ENCODE peak calls at places on chromosomes 13 and 19, in six cellular contexts. U, Z, L, O, T and Y are unnamed samples.

GRCh38 chr19:3176715-3177501 is 1.7 kb upstream of the S1PR4 start:
- DNase-seq in U (no peak), O (peak), Z (no peak), T (peak), L (peak), Y (peak)

GRCh38 chr13:77056382-77056781 is 29.4 kb upstream of the FBXL3 start:
- DNase-seq in O (no peak), U (no peak), T (no peak), Z (no peak), L (peak), Y (no peak)

GRCh38 chr13:75170321-75170720 is 311.6 kb downstream of the TBC1D4 start:
- DNase-seq in Z (no peak), T (no peak), U (no peak), L (no peak), O (no peak), Y (no peak)

GRCh38 chr13:19587635-19588300 is 26.4 kb upstream of the TPTE2 start:
- DNase-seq in U (no peak), T (peak), O (peak), Z (no peak), L (peak), Y (no peak)

GRCh38 chr13:29081036-29081435 is 260.9 kb downstream of the MTUS2 start:
- DNase-seq in L (no peak), Z (no peak), T (peak), U (no peak), O (no peak), Y (no peak)

GRCh38 chr19:46603752-46604241 is 2.7 kb downstream of the CALM3 start:
- DNase-seq in T (no peak), Z (no peak), L (no peak), U (no peak), O (no peak), Y (no peak)

GRCh38 chr19:50242586-50242985 is 39.2 kb downstream of the MYH14 start:
- DNase-seq in U (no peak), Z (no peak), T (no peak), L (no peak), O (no peak), Y (no peak)

GRCh38 chr13:24254151-24254810 is 55.1 kb upstream of the C1QTNF9 start:
- DNase-seq in T (peak), Z (no peak), U (no peak), L (no peak), O (no peak), Y (no peak)

GRCh38 chr13:113929628-113930615 is 44.0 kb downstream of the C13orf46 start:
- DNase-seq in Z (no peak), U (no peak), L (no peak), T (no peak), O (no peak), Y (peak)

GRCh38 chr13:52158629-52159158 is 703 bp downstream of the NEK3 start:
- DNase-seq in O (peak), U (no peak), Z (no peak), L (peak), T (peak), Y (no peak)

GRCh38 chr19:54448037-54448773 is 794 bp upstream of the LENG8 start:
- DNase-seq in T (peak), Z (no peak), U (peak), L (peak), O (peak), Y (peak)

GRCh38 chr19:33296473-33297060 is 5.8 kb downstream of the CEBPA start:
- DNase-seq in O (no peak), T (no peak), L (no peak), Z (no peak), U (no peak), Y (peak)

GRCh38 chr19:40337594-40337993 is 10.6 kb downstream of the C19orf47 start:
- DNase-seq in L (no peak), O (no peak), U (no peak), Z (no peak), T (no peak), Y (no peak)

GRCh38 chr13:107669356-107669755 is 546.0 kb downstream of the LIG4 start:
- DNase-seq in T (peak), U (no peak), L (no peak), Z (no peak), O (peak), Y (no peak)

GRCh38 chr19:34096020-34096915 is 76.0 kb upstream of the LSM14A start:
- DNase-seq in O (peak), U (no peak), L (peak), Z (peak), T (peak), Y (peak)

GRCh38 chr13:102642475-102642874 is 45.7 kb downstream of the TPP2 start:
- DNase-seq in Z (no peak), O (no peak), L (no peak), U (no peak), T (no peak), Y (no peak)

GRCh38 chr19:53237114-53237777 is 17.4 kb downstream of the ZNF677 start:
- DNase-seq in T (no peak), U (no peak), Z (no peak), O (no peak), L (no peak), Y (no peak)

GRCh38 chr13:38941353-38941945 is 49.2 kb downstream of the STOML3 start:
- DNase-seq in T (peak), U (no peak), Z (no peak), O (no peak), L (no peak), Y (no peak)

GRCh38 chr19:43820098-43820860 is 6.8 kb upstream of the ZNF283 start:
- DNase-seq in Z (no peak), T (no peak), U (no peak), L (no peak), O (peak), Y (peak)

GRCh38 chr13:44972956-44973581 is 16.2 kb downstream of the NUFIP1 start:
- DNase-seq in U (no peak), L (peak), Z (no peak), O (peak), T (peak), Y (no peak)

GRCh38 chr13:93413972-93414717 is 187.5 kb downstream of the GPC6 start:
- DNase-seq in Z (no peak), U (no peak), L (peak), O (peak), T (no peak), Y (no peak)

GRCh38 chr13:110407531-110407930 is 100.4 kb downstream of the COL4A2 start:
- DNase-seq in T (no peak), O (no peak), L (no peak), Z (no peak), U (no peak), Y (no peak)

GRCh38 chr19:32061304-32061703 is 284.1 kb upstream of the ZNF507 start:
- DNase-seq in T (no peak), L (peak), O (no peak), Z (no peak), U (no peak), Y (no peak)

GRCh38 chr19:1063909-1064660 is 2.9 kb upstream of the ARHGAP45 start:
- DNase-seq in Z (no peak), L (peak), O (no peak), U (peak), T (no peak), Y (peak)

GRCh38 chr19:51809787-51810186 is 14.8 kb downstream of the FPR3 start:
- DNase-seq in U (no peak), L (no peak), Z (no peak), T (no peak), O (no peak), Y (no peak)

GRCh38 chr13:100887729-100888151 is 213.1 kb upstream of the TMTC4 start:
- DNase-seq in O (peak), Z (no peak), U (no peak), T (peak), L (peak), Y (no peak)

GRCh38 chr13:90950134-90950533 is 397.4 kb upstream of the MIR17HG start:
- DNase-seq in L (no peak), U (no peak), Z (no peak), O (no peak), T (no peak), Y (no peak)

GRCh38 chr13:98476106-98476505 is 100.8 kb downstream of the STK24 start:
- DNase-seq in Z (no peak), T (no peak), O (no peak), U (no peak), L (peak), Y (peak)

GRCh38 chr19:44848805-44849457 is 2.8 kb downstream of the NECTIN2 start:
- DNase-seq in L (peak), U (peak), Z (peak), O (no peak), T (peak), Y (peak)

GRCh38 chr13:74683411-74683810 is 549.2 kb upstream of the KLF12 start:
- DNase-seq in U (no peak), O (no peak), Z (no peak), L (peak), T (no peak), Y (no peak)

GRCh38 chr13:45055198-45055901 is 65.0 kb upstream of the GTF2F2 start:
- DNase-seq in L (no peak), Z (no peak), O (peak), U (no peak), T (peak), Y (no peak)

GRCh38 chr19:56299688-56300087 is 15.0 kb downstream of the ZSCAN5A start:
- DNase-seq in L (no peak), Z (no peak), T (no peak), U (no peak), O (no peak), Y (no peak)

GRCh38 chr13:57624565-57625435 is 6.7 kb upstream of the PCDH17 start:
- DNase-seq in U (no peak), Z (peak), T (peak), O (peak), L (peak), Y (peak)

DNA sequence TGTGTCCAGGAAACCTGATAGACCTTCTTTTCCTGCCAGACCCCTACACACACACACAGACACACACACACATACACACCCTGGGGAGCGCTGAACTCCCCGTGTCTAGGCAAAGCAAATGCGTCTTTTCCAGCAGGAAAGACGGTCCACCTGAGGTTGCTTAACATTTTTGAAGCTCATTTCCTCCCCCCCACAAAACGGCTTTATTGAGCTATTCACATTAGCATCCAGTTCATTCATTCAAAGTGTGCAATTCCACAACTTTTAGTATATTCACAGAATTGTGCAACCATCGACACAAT is 3.4 kb downstream of the GSX1 start:
- DNase-seq in O (no peak), U (no peak), L (no peak), T (no peak), Z (no peak), Y (no peak)
- H2BK15ac ChIP-seq in O (no peak), U (no peak), L (no peak), T (no peak), Z (no peak), Y (no peak)

GRCh38 chr19:29201849-29202248 is 11.1 kb downstream of the UQCRFS1 start:
- DNase-seq in L (no peak), Z (no peak), O (no peak), T (no peak), U (no peak), Y (no peak)
- H2BK5ac ChIP-seq in L (no peak), Z (no peak), O (no peak), T (no peak), U (no peak), Y (no peak)

DNA sequence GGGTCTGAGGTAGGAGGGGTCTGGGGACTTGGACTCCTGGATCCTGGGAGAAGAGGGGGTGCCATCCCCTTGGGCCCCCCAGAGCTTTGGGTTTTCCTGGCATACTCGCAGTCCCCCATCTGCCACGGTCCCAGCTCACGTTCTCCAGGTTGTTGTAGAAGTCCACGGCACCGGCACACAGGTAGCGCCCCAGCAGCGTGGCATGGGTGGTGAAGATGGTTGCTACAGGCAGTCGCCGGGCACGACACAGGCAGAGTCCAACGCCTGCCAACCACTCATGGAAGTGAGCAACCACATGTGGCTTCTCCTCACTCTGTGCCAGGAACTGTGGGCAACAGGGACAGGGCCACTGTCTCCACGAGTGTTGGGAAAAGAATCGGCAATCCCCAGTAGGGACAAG is 7.4 kb downstream of the GYS1 start:
- DNase-seq in L (no peak), O (no peak), T (no peak), Z (no peak), U (no peak), Y (no peak)
- H2BK15ac ChIP-seq in L (no peak), O (no peak), T (no peak), Z (no peak), U (no peak), Y (no peak)

GRCh38 chr13:27621116-27621365 is 651 bp upstream of the POLR1D start:
- DNase-seq in T (peak), L (no peak), O (no peak), Z (no peak), U (no peak), Y (no peak)

GRCh38 chr13:27620377-27621115 is at the start of gene LNX2:
- DNase-seq in L (peak), T (peak), O (peak), Z (peak), U (peak), Y (peak)

GRCh38 chr13:27622881-27623280 is 1.2 kb downstream of the POLR1D start:
- DNase-seq in L (no peak), U (no peak), O (no peak), Z (no peak), T (no peak), Y (no peak)

GRCh38 chr13:27622102-27622820 is 569 bp downstream of the POLR1D start:
- DNase-seq in O (peak), L (no peak), Z (no peak), U (no peak), T (peak), Y (no peak)

GRCh38 chr13:27621366-27622101 is at the start of gene POLR1D:
- DNase-seq in L (peak), O (peak), T (peak), Z (peak), U (peak), Y (peak)
- H2BK5ac ChIP-seq in L (peak), O (peak), T (peak), Z (peak), U (peak), Y (peak)

DNA sequence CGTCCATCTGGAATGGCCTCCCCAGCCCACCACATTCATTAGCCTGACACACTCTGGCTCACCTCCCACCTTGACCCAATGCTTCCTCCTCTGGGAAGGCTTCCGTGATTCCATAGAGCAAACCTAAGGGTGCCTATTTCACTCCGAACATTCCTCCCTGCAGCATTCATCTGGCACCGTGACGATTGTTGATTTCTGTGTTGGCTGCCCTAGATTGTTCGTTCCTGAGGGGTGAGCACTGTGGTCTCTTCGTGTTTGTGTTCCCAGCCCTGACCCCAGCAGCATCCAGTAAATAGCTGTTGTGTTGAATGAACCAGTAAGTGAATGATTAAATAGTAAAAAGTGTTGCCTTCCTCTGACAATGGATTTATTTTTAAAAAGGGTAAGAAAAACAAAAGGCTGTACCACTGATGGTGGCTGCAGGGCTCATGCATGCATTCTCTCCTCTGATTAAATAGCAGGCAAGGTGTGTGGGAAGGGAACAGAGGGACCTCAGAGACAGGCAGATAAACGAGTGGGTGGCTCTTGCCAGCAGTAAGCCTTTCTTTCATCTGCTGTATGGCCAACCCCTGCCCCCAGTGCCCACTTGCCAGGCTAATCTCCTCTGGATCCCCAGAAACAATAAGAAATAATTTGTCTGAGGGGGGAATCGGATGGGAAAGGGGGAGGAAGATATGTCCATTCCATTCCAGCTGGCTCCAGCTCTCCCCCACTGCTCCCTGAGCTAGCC is 48.4 kb upstream of the CACNA1A start:
- DNase-seq in T (no peak), L (no peak), Z (no peak), U (no peak), O (no peak), Y (no peak)
- H2BK15ac ChIP-seq in T (no peak), L (no peak), Z (no peak), U (no peak), O (no peak), Y (no peak)